ENCODE peak calls at places on chromosomes 16 and 17, in five cellular contexts. M, G, C, U and Y are unnamed samples.

GRCh38 chr16:88703486-88704309 is 2.5 kb downstream of the RNF166 start:
- DNase-seq in M (no peak), G (no peak), C (no peak), U (peak; percentile 75), Y (no peak)

GRCh38 chr16:10862432-10862831 is 14.6 kb upstream of the CIITA start:
- DNase-seq in M (no peak), G (peak; percentile 82), C (peak; percentile 64), U (no peak), Y (no peak)

GRCh38 chr17:30541802-30542201 is 64.6 kb downstream of the GOSR1 start:
- DNase-seq in M (no peak), G (no peak), C (no peak), U (no peak), Y (no peak)

GRCh38 chr16:67149276-67150057 is 1.3 kb downstream of the B3GNT9 start:
- DNase-seq in M (no peak), G (no peak), C (no peak), U (no peak), Y (no peak)

GRCh38 chr17:44919411-44919810 is 4.1 kb upstream of the GFAP start:
- DNase-seq in M (no peak), G (no peak), C (no peak), U (no peak), Y (no peak)

GRCh38 chr16:56671706-56672105 is 2.1 kb downstream of the MT1H start:
- DNase-seq in M (no peak), G (no peak), C (no peak), U (no peak), Y (no peak)

GRCh38 chr17:82134101-82134500 is 36.1 kb upstream of the FASN start:
- DNase-seq in M (no peak), G (peak; percentile 1), C (no peak), U (no peak), Y (no peak)

GRCh38 chr16:30476991-30477390 is 4.4 kb downstream of the ITGAL start:
- DNase-seq in M (no peak), G (no peak), C (no peak), U (no peak), Y (no peak)

GRCh38 chr17:34312080-34312479 is 7.2 kb upstream of the CCL8 start:
- DNase-seq in M (no peak), G (peak; percentile 82), C (no peak), U (no peak), Y (no peak)

GRCh38 chr17:45043268-45043681 is 8.2 kb downstream of the DCAKD start:
- DNase-seq in M (peak; percentile 59), G (peak; percentile 65), C (no peak), U (no peak), Y (no peak)

GRCh38 chr17:5035356-5035755 is at the start of gene SLC52A1:
- DNase-seq in M (no peak), G (no peak), C (no peak), U (no peak), Y (no peak)

GRCh38 chr16:49213594-49213993 is 68.0 kb downstream of the CBLN1 start:
- DNase-seq in M (no peak), G (no peak), C (no peak), U (no peak), Y (no peak)